ENCODE peak calls at places on chromosomes 13 and 19, in ten cellular contexts. U, O, X, N, H, R, P, Y, W and Z are unnamed samples.

GRCh38 chr13:42039457-42039945 is 8.9 kb upstream of the DGKH start:
- DNase-seq in U (no peak), O (no peak), X (peak), N (no peak), H (peak), R (no peak), P (no peak), Y (no peak), W (peak), Z (no peak)

GRCh38 chr19:2711175-2711936 is 8.9 kb upstream of the GNG7 start:
- DNase-seq in U (no peak), O (no peak), X (no peak), N (no peak), H (no peak), R (no peak), P (no peak), Y (no peak), W (no peak), Z (no peak)

GRCh38 chr19:50850738-50851137 is 4.0 kb upstream of the KLK3 start:
- DNase-seq in U (no peak), O (no peak), X (no peak), N (no peak), H (no peak), R (no peak), P (no peak), Y (no peak), W (no peak), Z (no peak)

GRCh38 chr19:39304701-39305571 is 8.7 kb downstream of the IFNL1 start:
- DNase-seq in U (no peak), O (no peak), X (no peak), N (no peak), H (no peak), R (no peak), P (no peak), Y (no peak), W (peak), Z (no peak)

GRCh38 chr19:4597975-4598671 is 38.6 kb upstream of the SEMA6B start:
- DNase-seq in U (peak), O (peak), X (peak), N (peak), H (peak), R (peak), P (peak), Y (peak), W (no peak), Z (no peak)

GRCh38 chr19:6048808-6049405 is 61.4 kb downstream of the RFX2 start:
- DNase-seq in U (peak), O (peak), X (peak), N (peak), H (peak), R (peak), P (peak), Y (peak), W (peak), Z (peak)

GRCh38 chr19:38319421-38320258 is at the start of gene KCNK6:
- DNase-seq in U (peak), O (peak), X (no peak), N (no peak), H (peak), R (peak), P (peak), Y (peak), W (no peak), Z (peak)

GRCh38 chr13:73248711-73249580 is 190.1 kb downstream of the KLF5 start:
- DNase-seq in U (no peak), O (no peak), X (no peak), N (no peak), H (no peak), R (no peak), P (no peak), Y (no peak), W (no peak), Z (peak)

GRCh38 chr13:77184455-77184854 is 142.4 kb downstream of the MYCBP2 start:
- DNase-seq in U (peak), O (no peak), X (no peak), N (no peak), H (no peak), R (no peak), P (no peak), Y (no peak), W (no peak), Z (no peak)

GRCh38 chr19:4152241-4152998 is 1.0 kb upstream of the CREB3L3 start:
- DNase-seq in U (no peak), O (no peak), X (no peak), N (no peak), H (no peak), R (no peak), P (no peak), Y (no peak), W (no peak), Z (no peak)

GRCh38 chr19:18848860-18849661 is 17.3 kb downstream of the UPF1 start:
- DNase-seq in U (no peak), O (no peak), X (no peak), N (no peak), H (peak), R (peak), P (no peak), Y (peak), W (peak), Z (no peak)

GRCh38 chr13:106468207-106468606 is 67.3 kb downstream of the EFNB2 start:
- DNase-seq in U (no peak), O (no peak), X (no peak), N (no peak), H (no peak), R (no peak), P (no peak), Y (no peak), W (no peak), Z (no peak)

GRCh38 chr13:88000239-88000638 is 329.1 kb downstream of the SLITRK5 start:
- DNase-seq in U (no peak), O (no peak), X (peak), N (no peak), H (no peak), R (no peak), P (no peak), Y (no peak), W (no peak), Z (peak)

GRCh38 chr13:113777311-113778260 is 18.6 kb downstream of the TMEM255B start:
- DNase-seq in U (no peak), O (no peak), X (peak), N (no peak), H (no peak), R (no peak), P (no peak), Y (peak), W (no peak), Z (no peak)

GRCh38 chr19:42282036-42282762 is 13.1 kb downstream of the CIC start:
- DNase-seq in U (no peak), O (no peak), X (no peak), N (no peak), H (no peak), R (no peak), P (no peak), Y (no peak), W (no peak), Z (no peak)

GRCh38 chr13:97318532-97318931 is 96.4 kb downstream of the MBNL2 start:
- DNase-seq in U (no peak), O (no peak), X (no peak), N (no peak), H (no peak), R (no peak), P (no peak), Y (peak), W (no peak), Z (no peak)

GRCh38 chr13:79385694-79386093 is 20.4 kb downstream of the RBM26 start:
- DNase-seq in U (peak), O (peak), X (no peak), N (no peak), H (no peak), R (no peak), P (no peak), Y (no peak), W (no peak), Z (no peak)

GRCh38 chr13:74883834-74884233 is 598.1 kb downstream of the TBC1D4 start:
- DNase-seq in U (no peak), O (no peak), X (no peak), N (no peak), H (no peak), R (no peak), P (no peak), Y (no peak), W (no peak), Z (no peak)

GRCh38 chr19:43474986-43475705 is 9.7 kb upstream of the LYPD3 start:
- DNase-seq in U (peak), O (peak), X (peak), N (peak), H (peak), R (peak), P (peak), Y (peak), W (peak), Z (peak)

GRCh38 chr19:7238091-7238490 is 56.1 kb downstream of the INSR start:
- DNase-seq in U (no peak), O (no peak), X (no peak), N (no peak), H (no peak), R (no peak), P (no peak), Y (no peak), W (no peak), Z (no peak)

GRCh38 chr13:33009019-33009418 is 7.2 kb upstream of the KL start:
- DNase-seq in U (no peak), O (no peak), X (no peak), N (no peak), H (no peak), R (no peak), P (no peak), Y (no peak), W (no peak), Z (no peak)

GRCh38 chr13:27408074-27408473 is 16.3 kb upstream of the GTF3A start:
- DNase-seq in U (no peak), O (no peak), X (no peak), N (no peak), H (no peak), R (no peak), P (no peak), Y (no peak), W (peak), Z (no peak)

GRCh38 chr19:3642296-3642695 is 15.7 kb upstream of the CACTIN start:
- DNase-seq in U (no peak), O (no peak), X (no peak), N (no peak), H (no peak), R (no peak), P (no peak), Y (no peak), W (no peak), Z (no peak)

GRCh38 chr19:44005968-44006367 is 3.2 kb downstream of the ZNF230 start:
- DNase-seq in U (no peak), O (no peak), X (no peak), N (no peak), H (no peak), R (no peak), P (no peak), Y (no peak), W (no peak), Z (no peak)

GRCh38 chr19:989381-990081 is 5.4 kb downstream of the WDR18 start:
- DNase-seq in U (no peak), O (no peak), X (no peak), N (no peak), H (no peak), R (no peak), P (no peak), Y (no peak), W (no peak), Z (peak)

GRCh38 chr13:100131863-100132574 is 43.1 kb downstream of the PCCA start:
- DNase-seq in U (peak), O (no peak), X (peak), N (no peak), H (no peak), R (no peak), P (no peak), Y (no peak), W (no peak), Z (no peak)

GRCh38 chr19:17989425-17990094 is 18.4 kb upstream of the ARRDC2 start:
- DNase-seq in U (no peak), O (no peak), X (no peak), N (no peak), H (no peak), R (no peak), P (no peak), Y (no peak), W (no peak), Z (no peak)

GRCh38 chr13:48994731-48995130 is 19.0 kb downstream of the FNDC3A start:
- DNase-seq in U (peak), O (no peak), X (no peak), N (no peak), H (no peak), R (no peak), P (no peak), Y (no peak), W (no peak), Z (no peak)

GRCh38 chr13:21675095-21676007 is 4.5 kb downstream of the FGF9 start:
- DNase-seq in U (peak), O (peak), X (peak), N (no peak), H (peak), R (peak), P (no peak), Y (peak), W (no peak), Z (peak)

GRCh38 chr19:16025108-16026101 is 50.9 kb upstream of the TPM4 start:
- DNase-seq in U (no peak), O (no peak), X (peak), N (no peak), H (peak), R (no peak), P (no peak), Y (peak), W (peak), Z (peak)

GRCh38 chr19:16496613-16496983 is 404 bp downstream of the C19orf44 start:
- DNase-seq in U (no peak), O (no peak), X (no peak), N (no peak), H (peak), R (peak), P (no peak), Y (no peak), W (peak), Z (no peak)

GRCh38 chr19:15551183-15552004 is 43.1 kb downstream of the CYP4F22 start:
- DNase-seq in U (peak), O (peak), X (peak), N (peak), H (peak), R (peak), P (peak), Y (peak), W (peak), Z (peak)

GRCh38 chr19:44113784-44114390 is 688 bp downstream of the ZNF225 start:
- DNase-seq in U (peak), O (no peak), X (peak), N (no peak), H (peak), R (no peak), P (no peak), Y (no peak), W (no peak), Z (peak)

GRCh38 chr13:39269411-39269810 is 231.2 kb downstream of the NHLRC3 start:
- DNase-seq in U (no peak), O (no peak), X (no peak), N (no peak), H (no peak), R (no peak), P (no peak), Y (no peak), W (no peak), Z (no peak)

GRCh38 chr13:106095919-106096318 is 439.5 kb downstream of the EFNB2 start:
- DNase-seq in U (no peak), O (no peak), X (no peak), N (no peak), H (no peak), R (no peak), P (no peak), Y (no peak), W (no peak), Z (no peak)